ENCODE peak calls at places on chromosome 21, in six cellular contexts. P is activated CD4-positive, CD25-positive, alpha-beta regulatory T cell treated with anti-CD3 and anti-CD28 coated beads, Interleukin-2, amount 50 U/mL, for 72 hours; E is A549; A is retina; X is nephron progenitor cell; J is upper lobe of right lung. T is an unnamed sample.

GRCh38 chr21:44261191-44261631 is 486 bp downstream of the DNMT3L start:
- DNase-seq in X (no peak), A (no peak), J (no peak), E (no peak), P (no peak), T (no peak)

GRCh38 chr21:35314896-35315582 is 265.9 kb upstream of the RUNX1 start:
- DNase-seq in E (no peak), P (no peak), X (no peak), J (no peak), A (no peak), T (no peak)

GRCh38 chr21:17435565-17436543 is 77.0 kb upstream of the CXADR start:
- DNase-seq in P (no peak), A (no peak), J (no peak), E (peak), X (no peak), T (no peak)

GRCh38 chr21:15552914-15553491 is 176.8 kb upstream of the USP25 start:
- DNase-seq in P (no peak), A (no peak), E (peak), X (no peak), J (no peak), T (no peak)

GRCh38 chr21:34862951-34863350 is 186.2 kb downstream of the RUNX1 start:
- DNase-seq in J (no peak), P (no peak), X (no peak), A (no peak), E (no peak), T (no peak)

GRCh38 chr21:21200103-21200938 is 202.1 kb downstream of the NCAM2 start:
- DNase-seq in X (no peak), P (no peak), A (no peak), E (peak), J (no peak), T (no peak)

GRCh38 chr21:35045539-35046222 is 3.4 kb downstream of the RUNX1 start:
- DNase-seq in P (no peak), A (no peak), X (no peak), E (no peak), J (no peak), T (no peak)

GRCh38 chr21:31151156-31151555 is 112.9 kb upstream of the KRTAP19-8 start:
- DNase-seq in X (no peak), P (no peak), A (no peak), E (no peak), J (no peak), T (no peak)

GRCh38 chr21:42061195-42061865 is 9.8 kb upstream of the UMODL1 start:
- DNase-seq in E (no peak), J (peak), A (no peak), P (peak), X (no peak), T (no peak)

GRCh38 chr21:36155603-36156338 is 853 bp upstream of the DOP1B start:
- DNase-seq in A (no peak), X (no peak), P (no peak), E (no peak), J (peak), T (no peak)

GRCh38 chr21:43321111-43321510 is 105.8 kb downstream of the SIK1 start:
- DNase-seq in P (no peak), J (no peak), X (no peak), E (no peak), A (no peak), T (no peak)

GRCh38 chr21:36522174-36522810 is 42.4 kb upstream of the CLDN14 start:
- DNase-seq in J (no peak), E (no peak), A (no peak), X (peak), P (no peak), T (no peak)

GRCh38 chr21:26528882-26529281 is 44.2 kb downstream of the CYYR1 start:
- DNase-seq in E (no peak), P (no peak), J (no peak), A (no peak), X (no peak), T (no peak)

GRCh38 chr21:7916329-7917303 is 2604.8 kb upstream of the TPTE start:
- DNase-seq in J (no peak), A (no peak), X (no peak), E (no peak), P (no peak), T (no peak)

GRCh38 chr21:15138475-15138874 is 73.7 kb upstream of the NRIP1 start:
- DNase-seq in X (no peak), E (no peak), A (no peak), P (no peak), J (no peak), T (no peak)

GRCh38 chr21:45753445-45753844 is 109.9 kb downstream of the PCBP3 start:
- DNase-seq in X (no peak), P (no peak), J (no peak), A (no peak), E (no peak), T (no peak)

GRCh38 chr21:35738342-35738961 is 321.9 kb downstream of the SETD4 start:
- DNase-seq in J (no peak), P (no peak), E (peak), X (no peak), A (no peak), T (no peak)

T was measured in type B pancreatic cell.